ENCODE peak calls at places on chromosomes 1 and 21, in four cellular contexts. K is cardiac muscle cell, S is neural progenitor cell, Q is gastrocnemius medialis. F is an unnamed sample.

GRCh38 chr1:70934197-70934961 is 113.2 kb downstream of the PTGER3 start:
- DNase-seq in K (no peak), Q (no peak), S (no peak), F (no peak)

GRCh38 chr1:117127840-117128239 is 6.3 kb upstream of the TRIM45 start:
- DNase-seq in Q (no peak), S (no peak), K (peak; percentile 10), F (no peak)

GRCh38 chr1:199122532-199123311 is 483.9 kb downstream of the PTPRC start:
- DNase-seq in K (peak; percentile 51), S (no peak), Q (no peak), F (no peak)

GRCh38 chr1:246142320-246142893 is 364.7 kb downstream of the SMYD3 start:
- DNase-seq in S (no peak), K (peak; percentile 91), Q (no peak), F (no peak)

GRCh38 chr1:85579619-85580018 is 942 bp upstream of the CCN1 start:
- DNase-seq in Q (no peak), S (peak; percentile 60), K (peak; percentile 82), F (peak; percentile 28)

GRCh38 chr1:153260473-153260979 is 1.0 kb downstream of the LORICRIN start:
- DNase-seq in Q (no peak), K (peak; percentile 4), S (no peak), F (no peak)

GRCh38 chr1:230143534-230143933 is 76.5 kb downstream of the GALNT2 start:
- DNase-seq in S (no peak), Q (no peak), K (no peak), F (no peak)

GRCh38 chr1:8075511-8076051 is 49.5 kb upstream of the ERRFI1 start:
- DNase-seq in K (no peak), S (no peak), Q (no peak), F (no peak)

GRCh38 chr1:32703479-32704291 is 1.1 kb upstream of the SYNC start:
- DNase-seq in S (peak; percentile 34), K (peak; percentile 95), Q (peak; percentile 32), F (peak; percentile 62)

GRCh38 chr1:212916395-212917133 is 33.8 kb upstream of the VASH2 start:
- DNase-seq in K (peak; percentile 71), Q (no peak), S (peak; percentile 58), F (peak; percentile 42)

GRCh38 chr1:59892836-59893811 is 33.4 kb downstream of the CYP2J2 start:
- DNase-seq in S (no peak), K (no peak), Q (no peak), F (no peak)

GRCh38 chr1:201876148-201876547 is 12.6 kb upstream of the SHISA4 start:
- DNase-seq in K (no peak), S (no peak), Q (no peak), F (no peak)

GRCh38 chr1:224116131-224116530 is 2.2 kb downstream of the FBXO28 start:
- DNase-seq in K (peak; percentile 67), Q (no peak), S (peak; percentile 42), F (no peak)

GRCh38 chr1:149962039-149962647 is 25.5 kb upstream of the MTMR11 start:
- DNase-seq in S (peak; percentile 74), K (peak; percentile 88), Q (peak; percentile 16), F (no peak)

GRCh38 chr1:6185635-6186382 is 5.7 kb upstream of the CHD5 start:
- DNase-seq in S (peak; percentile 72), K (peak; percentile 53), Q (no peak), F (no peak)
- TF ChIP-seq CTCF in S (peak; percentile 78), K (peak; percentile 59), Q (peak; percentile 11), F (peak; percentile 55)

GRCh38 chr1:13892671-13893325 is 192.8 kb downstream of the PRDM2 start:
- DNase-seq in S (peak; percentile 58), Q (no peak), K (peak; percentile 6), F (peak; percentile 29)
- H3K4me1 ChIP-seq in S (peaks cover 19% of the 10 kb centered on the region), Q (no peaks in the 10 kb centered on the region), K (no peaks in the 10 kb centered on the region), F (peaks cover 6% of the 10 kb centered on the region)

GRCh38 chr1:18599704-18600103 is 30.9 kb upstream of the PAX7 start:
- DNase-seq in S (no peak), K (no peak), Q (no peak), F (no peak)
- TF ChIP-seq CTCF in S (peak; percentile 21), K (no peak), Q (no peak), F (no peak)

GRCh38 chr1:2544875-2545638 is 11.1 kb upstream of the TNFRSF14 start:
- DNase-seq in S (peak; percentile 95), Q (no peak), K (no peak), F (no peak)
- H3K4me1 ChIP-seq in S (peaks cover 59% of the 10 kb centered on the region), Q (peaks cover 14% of the 10 kb centered on the region), K (peaks cover 35% of the 10 kb centered on the region), F (peaks cover 60% of the 10 kb centered on the region)

GRCh38 chr1:63671514-63671913 is 78.3 kb downstream of the PGM1 start:
- DNase-seq in K (no peak), Q (no peak), S (no peak), F (no peak)

GRCh38 chr1:63674865-63675815 is 81.9 kb downstream of the PGM1 start:
- DNase-seq in K (peak; percentile 54), Q (no peak), S (no peak), F (no peak)

GRCh38 chr1:63677497-63677896 is 84.3 kb downstream of the PGM1 start:
- DNase-seq in Q (no peak), S (no peak), K (no peak), F (no peak)

GRCh38 chr1:63678200-63678599 is 85.0 kb downstream of the PGM1 start:
- DNase-seq in K (no peak), S (no peak), Q (no peak), F (no peak)

GRCh38 chr1:63674238-63674864 is 81.1 kb downstream of the PGM1 start:
- DNase-seq in Q (peak; percentile 18), S (peak; percentile 81), K (peak; percentile 92), F (peak; percentile 76)
- TF ChIP-seq CTCF in Q (peak; percentile 34), S (peak; percentile 76), K (peak; percentile 89), F (peak; percentile 32)

GRCh38 chr21:43884861-43885370 is 19.9 kb downstream of the AGPAT3 start:
- DNase-seq in K (peak; percentile 18), Q (no peak), S (no peak), F (no peak)
- H3K4me1 ChIP-seq in K (peaks cover 9% of the 10 kb centered on the region), Q (peaks cover 30% of the 10 kb centered on the region), S (peaks cover 14% of the 10 kb centered on the region), F (peaks cover 45% of the 10 kb centered on the region)